ENCODE peak calls at places on chromosomes 6 and 20, in five cellular contexts. K is neuronal stem cell, F is stomach, I is heart left ventricle, A is left ventricle myocardium inferior. X is an unnamed sample.

GRCh38 chr6:33211666-33212422 is 3.5 kb downstream of the RING1 start:
- DNase-seq in F (no peak), I (no peak), K (no peak), A (no peak), X (no peak)

GRCh38 chr6:3414704-3415453 is 42.0 kb downstream of the SLC22A23 start:
- DNase-seq in K (no peak), I (no peak), A (no peak), F (no peak), X (no peak)

GRCh38 chr6:39754493-39755115 is 29.4 kb upstream of the KIF6 start:
- DNase-seq in I (no peak), F (no peak), A (peak; percentile 28), K (no peak), X (no peak)

GRCh38 chr6:100432136-100432535 is 32.6 kb downstream of the SIM1 start:
- DNase-seq in F (no peak), A (no peak), I (no peak), K (no peak), X (no peak)

GRCh38 chr6:46453756-46454316 is 37.4 kb downstream of the RCAN2 start:
- DNase-seq in K (no peak), F (no peak), A (no peak), I (no peak), X (no peak)

GRCh38 chr6:125745281-125746018 is 4.0 kb upstream of the HEY2 start:
- DNase-seq in A (no peak), I (no peak), F (no peak), K (peak; percentile 21), X (no peak)

GRCh38 chr20:16490696-16491095 is 82.6 kb downstream of the KIF16B start:
- DNase-seq in F (no peak), K (no peak), I (no peak), A (no peak), X (no peak)

GRCh38 chr6:36734486-36735060 is 36.9 kb downstream of the RAB44 start:
- DNase-seq in K (no peak), A (no peak), I (peak; percentile 35), F (no peak), X (no peak)

GRCh38 chr20:59051666-59052065 is 9.1 kb upstream of the PRELID3B start:
- DNase-seq in K (no peak), F (no peak), A (no peak), I (no peak), X (no peak)

GRCh38 chr6:168524644-168525043 is 83.7 kb downstream of the SMOC2 start:
- DNase-seq in F (no peak), I (no peak), A (no peak), K (no peak), X (no peak)

GRCh38 chr6:170113141-170113540 is 177.7 kb downstream of the DLL1 start:
- DNase-seq in F (peak; percentile 4), K (no peak), A (no peak), I (no peak), X (no peak)

GRCh38 chr6:26185004-26185403 is 97.8 kb downstream of the HFE start:
- DNase-seq in I (no peak), F (no peak), A (no peak), K (no peak), X (no peak)

GRCh38 chr6:26183581-26184408 is 96.6 kb downstream of the HFE start:
- DNase-seq in F (peak; percentile 59), K (peak; percentile 79), A (peak; percentile 53), I (peak; percentile 69), X (no peak)

GRCh38 chr6:26185802-26186201 is 98.6 kb downstream of the HFE start:
- DNase-seq in I (no peak), A (no peak), F (no peak), K (no peak), X (no peak)

GRCh38 chr6:26183237-26183580 is 96.0 kb downstream of the HFE start:
- DNase-seq in F (no peak), K (no peak), I (no peak), A (no peak), X (no peak)

DNA sequence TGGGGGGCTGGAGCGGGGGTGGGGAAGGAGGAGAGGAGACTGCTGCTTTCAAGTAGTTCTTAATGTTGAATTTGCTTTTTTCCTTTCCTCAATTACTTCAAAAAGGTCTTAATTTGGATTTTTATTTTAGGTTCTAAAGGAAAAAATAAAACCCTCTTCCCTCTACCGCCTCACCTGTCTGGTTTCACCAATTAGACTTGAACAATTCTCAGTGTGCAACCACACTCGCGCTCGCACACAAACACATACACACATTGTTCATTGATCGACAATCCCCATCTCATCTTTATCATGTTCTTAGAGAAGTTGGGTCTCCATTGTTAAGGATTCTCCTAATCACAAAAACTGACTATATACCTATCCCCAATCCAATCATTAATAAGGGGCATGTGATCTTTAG is 97.3 kb downstream of the HFE start:
- DNase-seq in I (no peak), A (no peak), K (no peak), F (no peak), X (no peak)
- H3K4me3 ChIP-seq in I (no peak overlapping the region), A (peak overlapping the region; percentile 74), K (peak overlapping the region; percentile 52), F (no peak overlapping the region), X (no peak overlapping the region)

GRCh38 chr6:16043171-16044142 is 85.4 kb upstream of the MYLIP start:
- DNase-seq in A (no peak), F (no peak), I (no peak), K (no peak), X (no peak)

GRCh38 chr6:16042751-16043150 is 86.1 kb upstream of the MYLIP start:
- DNase-seq in F (no peak), I (no peak), A (no peak), K (no peak), X (no peak)

GRCh38 chr6:16038938-16039337 is 89.9 kb upstream of the MYLIP start:
- DNase-seq in A (no peak), I (no peak), F (no peak), K (no peak), X (no peak)

GRCh38 chr6:16041327-16041726 is 87.6 kb upstream of the MYLIP start:
- DNase-seq in I (no peak), F (no peak), A (no peak), K (no peak), X (no peak)

GRCh38 chr6:16040282-16040974 is 88.5 kb upstream of the MYLIP start:
- DNase-seq in K (no peak), F (no peak), A (no peak), I (no peak), X (no peak)
- H3K4me3 ChIP-seq in K (no peak overlapping the region), F (no peak overlapping the region), A (no peak overlapping the region), I (no peak overlapping the region), X (no peak overlapping the region)

DNA sequence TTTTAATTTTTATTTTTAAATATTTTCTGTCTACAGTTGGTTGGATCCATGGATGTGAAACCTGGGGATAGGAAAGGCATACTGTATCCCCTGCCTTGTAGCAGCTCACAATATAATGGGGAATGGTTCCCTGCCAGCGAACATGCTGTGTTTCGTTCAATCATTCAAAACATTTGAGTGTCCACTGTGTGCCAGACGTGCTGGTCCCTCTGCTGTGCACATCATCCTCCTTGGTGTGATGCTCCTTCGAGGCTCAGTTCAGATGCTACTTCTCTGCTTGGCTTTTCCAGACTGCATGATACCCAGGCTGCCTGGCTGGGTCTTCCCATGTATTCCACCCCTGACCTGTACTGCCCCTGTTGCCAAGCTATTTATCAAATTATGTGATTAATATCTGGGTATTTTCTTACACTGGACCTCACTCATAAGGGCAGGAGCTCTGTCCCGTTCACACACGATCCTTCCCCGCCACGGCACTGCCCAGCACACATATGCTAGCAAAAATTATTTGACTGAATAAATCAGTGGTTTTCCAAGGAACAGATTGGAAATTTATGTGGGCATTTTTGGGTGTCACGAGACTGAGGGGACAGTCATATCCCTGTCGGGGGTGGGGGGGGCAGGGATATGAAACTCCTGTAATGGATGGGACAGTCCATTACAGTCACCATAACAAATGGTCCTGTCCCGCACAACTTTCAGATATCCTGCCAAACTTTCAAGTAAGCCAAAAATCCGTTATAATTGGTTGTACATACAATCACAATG is 4.9 kb downstream of the SDCBP2 start:
- DNase-seq in K (no peak), F (no peak), A (no peak), I (no peak), X (no peak)
- H3K4me3 ChIP-seq in K (peak overlapping the region; percentile 69), F (peak overlapping the region; percentile 58), A (peak overlapping the region; percentile 87), I (no peak overlapping the region), X (no peak overlapping the region)

DNA sequence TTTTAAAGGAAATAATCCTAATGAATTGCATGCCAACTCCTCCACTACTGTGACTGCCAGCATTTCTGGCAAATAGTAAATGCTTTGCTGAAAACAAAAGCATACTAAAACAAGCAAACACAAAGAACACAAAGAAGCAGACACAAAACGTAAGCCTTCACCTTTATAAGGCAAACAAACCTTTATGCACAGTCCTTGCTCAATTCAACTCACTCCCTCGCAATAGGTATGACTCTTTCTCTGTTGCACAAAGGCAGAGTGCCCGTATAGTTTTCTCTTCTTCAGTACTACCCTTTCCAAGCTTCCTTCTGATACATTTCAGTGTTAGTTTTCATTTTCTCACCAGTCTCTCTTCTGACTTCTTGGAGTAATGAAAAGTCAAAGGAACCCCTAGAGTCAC is 63.9 kb downstream of the PDE10A start:
- DNase-seq in F (no peak), A (no peak), I (no peak), K (no peak), X (peak; percentile 24)
- H3K4me3 ChIP-seq in F (no peak overlapping the region), A (no peak overlapping the region), I (no peak overlapping the region), K (no peak overlapping the region), X (no peak overlapping the region)

DNA sequence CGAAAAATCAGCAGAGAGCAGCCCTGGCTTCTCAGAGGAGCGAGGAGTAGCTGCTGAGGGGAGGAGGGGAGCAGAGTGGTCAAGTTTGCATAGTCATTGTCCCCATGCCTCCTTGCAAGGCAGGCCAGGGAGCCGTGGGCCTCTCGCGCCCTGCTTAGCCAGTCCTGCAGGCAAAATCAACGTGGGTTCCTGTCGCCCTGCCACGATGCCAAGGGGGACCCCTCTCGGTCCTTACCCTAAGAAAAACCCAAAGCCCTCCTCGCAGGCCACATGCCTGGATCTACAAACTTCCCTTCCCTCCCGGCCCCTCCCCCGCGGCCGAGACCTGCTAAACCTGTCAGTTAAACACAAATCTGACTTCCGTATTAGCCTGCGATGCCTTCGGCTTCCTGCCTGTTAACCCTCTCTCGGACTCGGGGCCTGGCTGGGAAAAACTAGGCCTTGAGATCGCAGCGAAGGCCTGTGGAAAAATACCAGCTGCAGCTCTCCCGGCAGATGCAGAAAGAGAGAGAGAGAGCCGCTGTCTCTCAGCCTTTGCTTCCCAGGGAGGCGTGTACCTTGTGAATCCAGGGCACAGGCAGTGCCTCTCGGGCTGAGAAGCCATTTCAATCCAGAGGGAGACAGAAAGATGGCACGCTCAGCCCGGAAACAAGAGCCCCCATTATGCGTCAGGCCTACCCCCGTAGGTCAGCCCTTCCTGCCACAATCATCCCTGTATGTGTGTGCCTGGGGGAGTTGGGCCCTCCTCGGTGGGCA is 975 bp upstream of the ZMYND8 start:
- DNase-seq in A (peak; percentile 78), K (no peak), F (peak; percentile 96), I (peak; percentile 90), X (peak; percentile 88)
- H3K4me3 ChIP-seq in A (peak overlapping the region; percentile 35), K (peak overlapping the region; percentile 62), F (peak overlapping the region; percentile 23), I (no peak overlapping the region), X (peak overlapping the region; percentile 10)

DNA sequence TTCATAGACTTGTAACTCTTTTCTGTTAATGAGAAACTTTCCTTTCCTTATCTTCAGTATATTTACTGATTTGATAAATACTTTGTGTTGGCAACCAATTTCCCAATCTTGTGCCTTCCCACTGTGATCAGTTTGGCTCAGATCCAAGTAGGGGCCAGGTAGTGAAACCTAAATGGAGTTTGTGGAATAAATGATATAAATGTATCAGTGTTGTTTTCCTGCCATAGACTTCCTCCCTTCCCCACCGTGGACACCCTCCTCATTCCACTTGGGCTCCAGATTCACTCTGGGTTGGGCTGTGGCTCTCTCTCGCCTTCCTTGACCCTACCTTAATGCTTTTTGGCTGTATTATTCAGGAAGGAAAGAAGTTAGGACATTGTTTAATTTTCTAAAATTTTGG is 1.3 kb downstream of the ZKSCAN3 start:
- DNase-seq in K (no peak), I (no peak), F (peak; percentile 45), A (no peak), X (no peak)
- H3K4me3 ChIP-seq in K (peak overlapping the region; percentile 97), I (peak overlapping the region; percentile 77), F (peak overlapping the region; percentile 74), A (peak overlapping the region; percentile 82), X (peak overlapping the region; percentile 74)

X was measured in HAP-1.